ENCODE peak calls at places on chromosomes 1 and 21, in eight cellular contexts. W is fibroblast of the aortic adventitia, H is left ventricle myocardium inferior, S is vagina, K is lower leg skin, T is PC-3, N is neural progenitor cell, M is GM12865. Y is an unnamed sample.

GRCh38 chr1:176837708-176838107 is 326.8 kb downstream of the ASTN1 start:
- DNase-seq in W (no peak), H (no peak), S (no peak), K (no peak), T (no peak), N (no peak), M (no peak), Y (no peak)

GRCh38 chr1:67811816-67812215 is 21.5 kb downstream of the GNG12 start:
- DNase-seq in W (no peak), H (no peak), S (no peak), K (no peak), T (no peak), N (no peak), M (no peak), Y (no peak)

GRCh38 chr1:215425135-215425534 is 142.0 kb upstream of the KCTD3 start:
- DNase-seq in W (no peak), H (no peak), S (no peak), K (no peak), T (no peak), N (no peak), M (no peak), Y (no peak)

GRCh38 chr1:198794498-198794897 is 155.7 kb downstream of the PTPRC start:
- DNase-seq in W (peak), H (no peak), S (no peak), K (no peak), T (no peak), N (no peak), M (no peak), Y (no peak)

GRCh38 chr1:24779689-24780464 is 34.6 kb downstream of the CLIC4 start:
- DNase-seq in W (peak), H (no peak), S (no peak), K (no peak), T (no peak), N (no peak), M (no peak), Y (no peak)

GRCh38 chr1:17403081-17403480 is 31.1 kb downstream of the PADI6 start:
- DNase-seq in W (no peak), H (no peak), S (no peak), K (no peak), T (peak), N (no peak), M (no peak), Y (no peak)

GRCh38 chr1:228226956-228227791 is 19.3 kb downstream of the OBSCN start:
- DNase-seq in W (no peak), H (no peak), S (peak), K (peak), T (peak), N (no peak), M (no peak), Y (no peak)

GRCh38 chr21:25453524-25453923 is 153.8 kb downstream of the MRPL39 start:
- DNase-seq in W (peak), H (no peak), S (no peak), K (no peak), T (peak), N (no peak), M (no peak), Y (no peak)

GRCh38 chr1:114428083-114428754 is 82.8 kb downstream of the TRIM33 start:
- DNase-seq in W (peak), H (no peak), S (no peak), K (no peak), T (peak), N (no peak), M (peak), Y (no peak)

GRCh38 chr1:58528518-58528917 is 18.0 kb downstream of the OMA1 start:
- DNase-seq in W (peak), H (no peak), S (no peak), K (no peak), T (peak), N (no peak), M (no peak), Y (no peak)

GRCh38 chr21:41585199-41585994 is 77.4 kb upstream of the TMPRSS2 start:
- DNase-seq in W (no peak), H (no peak), S (peak), K (peak), T (no peak), N (no peak), M (no peak), Y (no peak)

GRCh38 chr1:19445417-19446342 is 39.7 kb downstream of the CAPZB start:
- DNase-seq in W (peak), H (peak), S (no peak), K (peak), T (no peak), N (peak), M (peak), Y (no peak)

GRCh38 chr1:237281481-237281880 is 239.5 kb downstream of the RYR2 start:
- DNase-seq in W (no peak), H (no peak), S (no peak), K (no peak), T (no peak), N (peak), M (no peak), Y (no peak)

GRCh38 chr1:6037338-6037762 is 8.3 kb upstream of the KCNAB2 start:
- DNase-seq in W (peak), H (no peak), S (no peak), K (no peak), T (peak), N (no peak), M (peak), Y (no peak)

GRCh38 chr1:7784492-7785071 is 491 bp downstream of the PER3 start:
- DNase-seq in W (no peak), H (peak), S (peak), K (peak), T (no peak), N (peak), M (peak), Y (no peak)

GRCh38 chr1:37879865-37880264 is 20.5 kb upstream of the MTF1 start:
- DNase-seq in W (no peak), H (no peak), S (no peak), K (peak), T (no peak), N (no peak), M (no peak), Y (no peak)

GRCh38 chr1:37877991-37878544 is 18.7 kb upstream of the MTF1 start:
- DNase-seq in W (no peak), H (no peak), S (no peak), K (no peak), T (no peak), N (no peak), M (no peak), Y (no peak)

GRCh38 chr1:37872692-37873091 is 13.3 kb upstream of the MTF1 start:
- DNase-seq in W (no peak), H (no peak), S (no peak), K (no peak), T (no peak), N (no peak), M (no peak), Y (no peak)

DNA sequence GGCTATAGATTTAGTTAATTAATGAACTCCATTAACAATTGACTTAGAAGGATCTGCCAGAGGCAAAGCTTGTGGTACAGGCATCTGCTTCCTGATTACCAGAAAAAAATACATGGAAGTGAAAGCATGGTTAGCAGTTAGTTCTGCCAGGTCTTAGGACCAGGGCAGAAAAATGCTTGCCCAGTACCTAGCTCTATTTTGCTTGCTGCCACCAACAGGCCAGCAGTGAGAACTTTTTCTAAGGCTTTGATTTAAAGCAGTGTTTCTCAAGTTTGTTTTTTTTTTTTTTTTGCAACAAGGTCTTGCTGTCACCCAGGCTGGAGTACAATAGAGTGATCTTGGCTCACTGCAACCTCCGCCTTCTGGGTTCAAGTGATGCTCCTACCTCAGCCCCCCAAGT is 16.4 kb upstream of the MTF1 start:
- DNase-seq in W (no peak), H (no peak), S (no peak), K (no peak), T (peak), N (no peak), M (no peak), Y (no peak)
- TF ChIP-seq CTCF in W (no peak), H (no peak), S (no peak), K (no peak), T (peak), N (peak), M (no peak), Y (no peak)

GRCh38 chr1:3827813-3828307 is 29.2 kb downstream of the CEP104 start:
- DNase-seq in W (no peak), H (no peak), S (no peak), K (no peak), T (peak), N (peak), M (no peak), Y (no peak)
- TF ChIP-seq CTCF in W (no peak), H (no peak), S (no peak), K (no peak), T (peak), N (peak), M (no peak), Y (no peak)

GRCh38 chr1:115832651-115833050 is 8.3 kb downstream of the NHLH2 start:
- DNase-seq in W (no peak), H (no peak), S (no peak), K (no peak), T (no peak), N (no peak), M (no peak), Y (no peak)

GRCh38 chr1:115829947-115830346 is 11.0 kb downstream of the NHLH2 start:
- DNase-seq in W (no peak), H (no peak), S (no peak), K (no peak), T (no peak), N (no peak), M (no peak), Y (no peak)

GRCh38 chr1:115837386-115837761 is 3.6 kb downstream of the NHLH2 start:
- DNase-seq in W (no peak), H (no peak), S (no peak), K (no peak), T (no peak), N (no peak), M (no peak), Y (no peak)

GRCh38 chr1:115830963-115831362 is 10.0 kb downstream of the NHLH2 start:
- DNase-seq in W (no peak), H (no peak), S (no peak), K (no peak), T (peak), N (no peak), M (no peak), Y (no peak)

DNA sequence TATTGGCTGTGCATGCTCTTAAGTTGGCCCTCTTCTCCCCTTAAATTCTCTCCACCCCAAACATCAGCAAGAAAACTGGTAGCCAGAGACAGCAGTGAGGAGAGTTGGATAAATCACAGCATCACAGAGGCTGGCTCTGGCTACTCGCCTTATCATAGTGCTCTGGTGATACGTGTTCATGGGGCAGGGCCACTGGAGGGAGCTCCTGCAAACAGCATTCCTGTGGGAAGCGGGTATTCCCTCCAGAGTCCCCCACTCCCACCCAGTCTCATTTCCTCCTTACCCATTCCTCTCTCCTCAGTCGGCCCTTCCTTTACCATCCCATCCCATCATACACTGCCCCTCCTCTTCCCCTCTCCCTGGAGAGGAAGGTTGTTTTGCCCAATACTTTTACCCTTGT is 7.1 kb downstream of the NHLH2 start:
- DNase-seq in W (no peak), H (no peak), S (no peak), K (no peak), T (no peak), N (peak), M (no peak), Y (no peak)
- TF ChIP-seq CTCF in W (no peak), H (no peak), S (no peak), K (no peak), T (peak), N (peak), M (no peak), Y (no peak)

GRCh38 chr1:109252893-109253802 is 3.8 kb downstream of the CELSR2 start:
- DNase-seq in W (no peak), H (no peak), S (no peak), K (no peak), T (no peak), N (no peak), M (no peak), Y (no peak)

GRCh38 chr1:109255097-109255651 is 5.8 kb downstream of the CELSR2 start:
- DNase-seq in W (no peak), H (no peak), S (no peak), K (no peak), T (no peak), N (peak), M (no peak), Y (no peak)

GRCh38 chr1:109254621-109255096 is 5.3 kb downstream of the CELSR2 start:
- DNase-seq in W (no peak), H (no peak), S (no peak), K (no peak), T (no peak), N (no peak), M (no peak), Y (no peak)

GRCh38 chr1:109255673-109256072 is 6.3 kb downstream of the CELSR2 start:
- DNase-seq in W (no peak), H (no peak), S (no peak), K (no peak), T (no peak), N (no peak), M (no peak), Y (no peak)

GRCh38 chr1:109253803-109254620 is 4.7 kb downstream of the CELSR2 start:
- DNase-seq in W (peak), H (no peak), S (no peak), K (no peak), T (no peak), N (peak), M (no peak), Y (no peak)
- TF ChIP-seq CTCF in W (no peak), H (no peak), S (no peak), K (no peak), T (no peak), N (no peak), M (no peak), Y (no peak)

GRCh38 chr1:91997607-91998195 is 32.1 kb upstream of the EPHX4 start:
- DNase-seq in W (peak), H (no peak), S (no peak), K (no peak), T (peak), N (peak), M (peak), Y (peak)
- TF ChIP-seq CTCF in W (peak), H (peak), S (no peak), K (no peak), T (peak), N (peak), M (peak), Y (peak)

DNA sequence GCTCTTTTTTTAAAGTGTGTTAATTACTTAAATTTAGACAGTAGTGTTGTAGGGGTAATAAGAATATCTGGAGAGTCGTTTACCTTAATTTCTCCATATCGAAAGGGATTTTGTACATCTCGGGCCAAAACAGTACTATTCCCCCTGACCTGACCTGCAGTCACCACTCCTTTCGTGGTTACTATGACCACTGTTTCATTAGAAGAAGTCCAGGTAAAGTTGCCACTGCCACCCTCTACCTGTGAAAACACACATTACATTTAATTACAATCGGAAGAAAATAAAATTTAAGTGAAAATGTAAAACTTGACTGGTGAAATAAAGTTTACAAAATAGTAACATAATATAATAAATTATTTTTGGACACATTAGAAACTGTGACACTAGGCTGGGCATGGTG is 37.2 kb downstream of the NUP210L start:
- DNase-seq in W (no peak), H (no peak), S (no peak), K (peak), T (no peak), N (no peak), M (no peak), Y (no peak)
- TF ChIP-seq CTCF in W (no peak), H (no peak), S (no peak), K (no peak), T (peak), N (no peak), M (no peak), Y (no peak)